ENCODE peak calls at places on chromosomes 16 and 17, in six cellular contexts. D, V, N, B, X and P are unnamed samples.

GRCh38 chr17:17989081-17989480 is 16.4 kb downstream of the DRC3 start:
- DNase-seq in D (no peak), V (no peak), N (no peak), B (no peak), X (no peak), P (no peak)

GRCh38 chr16:77585379-77585778 is 136.9 kb upstream of the NUDT7 start:
- DNase-seq in D (no peak), V (no peak), N (no peak), B (no peak), X (no peak), P (no peak)

GRCh38 chr17:37134050-37134449 is 185.3 kb downstream of the AATF start:
- DNase-seq in D (no peak), V (no peak), N (no peak), B (no peak), X (no peak), P (peak)

GRCh38 chr17:15944720-15945492 is at the start of gene ADORA2B:
- DNase-seq in D (peak), V (peak), N (no peak), B (no peak), X (no peak), P (no peak)

GRCh38 chr16:10572611-10573010 is 7.8 kb downstream of the EMP2 start:
- DNase-seq in D (no peak), V (no peak), N (no peak), B (no peak), X (no peak), P (no peak)

GRCh38 chr16:31697744-31698125 is 170.0 kb downstream of the AHSP start:
- DNase-seq in D (no peak), V (no peak), N (no peak), B (no peak), X (no peak), P (no peak)

GRCh38 chr16:56389554-56389953 is 35.8 kb downstream of the AMFR start:
- DNase-seq in D (no peak), V (no peak), N (no peak), B (no peak), X (no peak), P (no peak)

GRCh38 chr16:81693467-81694303 is 85.4 kb upstream of the PLCG2 start:
- DNase-seq in D (no peak), V (no peak), N (no peak), B (no peak), X (no peak), P (no peak)

GRCh38 chr16:77206533-77206932 is 7.3 kb downstream of the SYCE1L start:
- DNase-seq in D (no peak), V (no peak), N (no peak), B (no peak), X (no peak), P (no peak)

GRCh38 chr16:49639739-49640388 is 216.0 kb downstream of the ZNF423 start:
- DNase-seq in D (peak), V (no peak), N (no peak), B (no peak), X (no peak), P (no peak)

GRCh38 chr16:1975432-1976215 is 3.8 kb downstream of the TBL3 start:
- DNase-seq in D (no peak), V (no peak), N (no peak), B (no peak), X (no peak), P (no peak)

GRCh38 chr17:44981221-44981968 is 13.3 kb upstream of the C1QL1 start:
- DNase-seq in D (no peak), V (no peak), N (no peak), B (peak), X (no peak), P (no peak)

DNA sequence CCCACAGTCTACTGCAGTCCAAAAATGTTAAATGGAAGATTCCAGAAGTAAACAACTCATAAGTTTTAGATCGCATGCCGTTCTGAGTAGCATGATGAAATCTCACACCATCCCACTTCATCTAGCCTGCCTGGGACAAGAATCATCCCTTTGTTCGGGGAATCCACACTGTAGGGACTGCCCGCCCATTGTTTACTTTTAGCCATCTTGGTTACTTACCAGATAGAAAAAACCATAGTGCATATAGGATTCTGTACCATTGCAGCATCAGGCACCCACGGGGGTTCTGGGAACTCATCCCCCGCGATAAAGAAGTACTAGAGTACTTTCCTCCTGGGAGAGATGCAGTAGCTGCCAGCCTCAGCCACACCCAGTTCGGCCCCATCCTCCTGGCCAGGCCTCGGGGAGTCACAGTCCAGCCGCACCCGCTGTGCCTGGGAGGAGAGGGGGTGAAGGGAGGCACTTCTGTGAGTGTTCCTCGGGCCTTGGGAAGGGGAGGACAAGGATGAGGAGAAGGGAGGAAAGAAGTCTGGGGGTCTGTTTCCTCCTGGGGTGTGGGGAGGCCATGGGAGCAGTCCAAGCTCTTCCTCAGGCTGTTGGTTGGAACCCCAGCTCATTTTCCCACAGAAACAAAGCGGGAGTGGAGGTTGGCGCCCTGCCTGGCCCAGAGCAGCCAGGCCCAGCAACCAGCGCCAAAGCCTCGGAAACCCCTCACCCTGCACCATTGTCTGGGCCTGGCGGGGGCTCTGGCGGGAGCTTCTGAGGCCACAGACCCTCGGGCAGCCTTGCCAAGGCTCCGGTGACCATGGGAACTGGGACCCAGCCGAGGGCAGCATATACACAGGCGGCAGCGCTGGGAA is 8.9 kb downstream of the TRIM47 start:
- DNase-seq in D (peak), V (no peak), N (no peak), B (no peak), X (peak), P (no peak)
- H3K4me3 ChIP-seq in D (no peak), V (no peak), N (no peak), B (no peak), X (peak), P (no peak)

GRCh38 chr16:88770459-88771293 is 14.3 kb downstream of the PIEZO1 start:
- DNase-seq in D (peak), V (peak), N (no peak), B (no peak), X (no peak), P (no peak)

GRCh38 chr16:88772871-88773811 is 11.9 kb downstream of the PIEZO1 start:
- DNase-seq in D (no peak), V (no peak), N (no peak), B (peak), X (peak), P (no peak)

GRCh38 chr16:88773812-88774291 is 11.2 kb downstream of the PIEZO1 start:
- DNase-seq in D (peak), V (no peak), N (no peak), B (peak), X (no peak), P (no peak)

GRCh38 chr16:88769617-88770458 is 15.2 kb downstream of the PIEZO1 start:
- DNase-seq in D (peak), V (no peak), N (no peak), B (no peak), X (no peak), P (no peak)

DNA sequence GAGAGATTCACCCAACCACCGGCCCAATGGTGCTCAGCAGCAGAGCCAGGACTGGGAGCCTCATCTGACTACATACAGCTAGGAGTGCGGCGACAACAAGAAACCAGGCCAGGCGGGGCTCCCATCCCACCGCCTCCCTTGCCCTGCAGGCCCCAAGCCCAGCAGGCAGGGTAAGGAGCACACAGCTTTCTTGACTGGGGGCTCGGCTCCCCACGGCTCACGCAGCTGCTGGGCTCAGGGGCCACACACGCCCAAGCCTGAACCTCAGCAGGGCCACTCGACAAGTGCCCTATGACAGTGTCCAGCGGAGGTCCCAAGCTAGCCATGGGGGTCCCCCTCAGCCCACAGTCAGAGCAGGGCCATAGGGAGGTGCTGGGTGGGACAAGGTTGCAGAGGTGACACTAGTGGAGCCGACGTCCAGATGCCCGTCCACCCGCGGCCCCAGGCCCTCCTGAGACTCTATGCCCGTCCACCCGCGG is 13.7 kb downstream of the PIEZO1 start:
- DNase-seq in D (no peak), V (no peak), N (no peak), B (no peak), X (no peak), P (no peak)
- H3K4me3 ChIP-seq in D (peak), V (no peak), N (no peak), B (no peak), X (no peak), P (no peak)

DNA sequence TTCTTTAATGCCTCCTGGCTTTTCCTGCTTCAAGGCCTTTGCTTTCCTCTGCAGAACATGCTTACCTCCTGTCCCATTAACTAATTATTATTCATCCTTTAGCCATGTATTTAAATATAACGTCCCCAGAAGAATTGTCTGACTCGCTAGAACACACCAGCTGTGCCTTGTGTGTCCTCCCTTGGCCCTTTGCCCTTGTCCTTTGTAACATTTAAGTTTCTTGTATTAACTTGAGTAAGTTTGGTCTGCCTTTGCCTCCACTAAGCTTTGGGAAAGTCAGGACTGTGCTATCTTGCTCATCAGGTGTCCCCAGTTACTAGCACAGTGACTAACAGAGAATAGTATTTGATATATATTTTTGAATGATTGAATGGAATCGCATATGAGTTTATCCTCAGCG is 29.6 kb upstream of the ABCA9 start:
- DNase-seq in D (no peak), V (no peak), N (no peak), B (no peak), X (no peak), P (no peak)
- H3K4me3 ChIP-seq in D (no peak), V (no peak), N (no peak), B (no peak), X (no peak), P (no peak)

GRCh38 chr16:79283578-79283977 is 317.0 kb downstream of the MAF start:
- DNase-seq in D (no peak), V (peak), N (peak), B (no peak), X (no peak), P (no peak)

GRCh38 chr16:79284760-79285159 is 315.8 kb downstream of the MAF start:
- DNase-seq in D (no peak), V (no peak), N (no peak), B (no peak), X (no peak), P (no peak)

GRCh38 chr16:79287424-79287917 is 313.1 kb downstream of the MAF start:
- DNase-seq in D (no peak), V (no peak), N (no peak), B (no peak), X (no peak), P (no peak)

GRCh38 chr16:79288046-79288445 is 312.5 kb downstream of the MAF start:
- DNase-seq in D (no peak), V (no peak), N (no peak), B (no peak), X (no peak), P (no peak)

DNA sequence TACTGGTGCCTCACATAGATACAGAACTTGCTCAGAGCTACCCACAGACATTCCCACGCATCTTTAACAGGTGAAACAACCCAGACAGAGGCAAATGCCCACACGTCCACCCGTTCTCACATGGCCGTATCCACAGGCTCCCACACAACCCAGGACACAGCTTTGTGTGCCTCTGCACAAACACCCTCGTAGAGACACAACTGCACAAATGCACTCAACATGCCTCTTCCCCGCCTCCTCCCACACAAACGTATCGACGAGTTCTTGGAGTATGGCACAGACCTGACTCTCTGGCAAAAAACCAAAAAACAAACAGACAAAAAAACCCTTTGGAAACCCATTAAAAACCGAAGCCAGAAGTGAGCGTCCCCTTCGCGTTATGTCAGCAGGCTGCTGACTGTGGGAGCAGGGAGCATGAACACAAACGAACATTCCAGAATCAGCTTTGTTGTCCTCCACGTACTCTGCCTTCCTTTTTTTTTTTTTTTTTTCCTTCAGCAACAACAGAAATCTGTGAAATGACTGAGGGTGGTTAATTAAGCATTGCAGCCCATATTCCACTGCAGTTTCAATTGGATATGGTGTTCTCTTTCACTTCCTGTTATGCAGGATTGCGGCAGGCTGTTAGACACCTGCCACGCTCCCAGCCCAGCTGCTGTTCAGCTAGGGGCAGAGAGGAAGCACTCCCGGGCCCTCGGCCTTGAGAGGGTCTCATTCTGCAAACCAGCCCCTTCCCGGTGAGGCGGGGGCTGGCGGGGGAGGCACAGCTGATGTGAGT is 313.7 kb downstream of the MAF start:
- DNase-seq in D (peak), V (peak), N (peak), B (no peak), X (no peak), P (peak)
- H3K4me3 ChIP-seq in D (peak), V (peak), N (peak), B (no peak), X (peak), P (no peak)

GRCh38 chr17:65593092-65593869 is 31.8 kb upstream of the AXIN2 start:
- DNase-seq in D (no peak), V (no peak), N (no peak), B (no peak), X (no peak), P (peak)
- H3K4me3 ChIP-seq in D (no peak), V (peak), N (no peak), B (no peak), X (no peak), P (no peak)